ENCODE peak calls at places on chromosomes 6 and 20, in six cellular contexts. N is esophagus squamous epithelium, R is stomach, I is transverse colon, H is mesendoderm, Z is uterus. J is an unnamed sample.
A peak's percentile ranks its signal among the peaks of the same experiment; 100 is the strongest.

GRCh38 chr6:160428069-160428430 is 79.9 kb downstream of the SLC22A3 start:
- DNase-seq in N (no peak), R (peak; percentile 83), I (no peak), H (no peak), Z (peak; percentile 50), J (no peak)

GRCh38 chr6:134039116-134039515 is 13.3 kb downstream of the SLC2A12 start:
- DNase-seq in N (no peak), R (no peak), I (no peak), H (no peak), Z (no peak), J (no peak)

GRCh38 chr6:146546440-146546839 is 2.8 kb downstream of the RAB32 start:
- DNase-seq in N (no peak), R (no peak), I (no peak), H (peak; percentile 75), Z (no peak), J (no peak)

GRCh38 chr6:10373642-10374359 is 41.1 kb downstream of the TFAP2A start:
- DNase-seq in N (no peak), R (no peak), I (no peak), H (no peak), Z (no peak), J (no peak)

GRCh38 chr6:156280131-156280530 is 497.0 kb upstream of the ARID1B start:
- DNase-seq in N (no peak), R (no peak), I (no peak), H (no peak), Z (no peak), J (no peak)

GRCh38 chr6:30598912-30599624 is 18.0 kb downstream of the PPP1R10 start:
- DNase-seq in N (no peak), R (no peak), I (no peak), H (no peak), Z (no peak), J (no peak)

GRCh38 chr20:44717986-44718385 is 2.8 kb downstream of the CCN5 start:
- DNase-seq in N (no peak), R (no peak), I (no peak), H (peak; percentile 52), Z (no peak), J (no peak)

GRCh38 chr20:61370841-61371303 is 118.8 kb downstream of the CDH4 start:
- DNase-seq in N (no peak), R (no peak), I (no peak), H (no peak), Z (no peak), J (peak; percentile 77)

GRCh38 chr6:11043552-11043960 is 549 bp downstream of the ELOVL2 start:
- DNase-seq in N (no peak), R (no peak), I (no peak), H (peak; percentile 34), Z (no peak), J (peak; percentile 56)

GRCh38 chr6:18985061-18985460 is 597.9 kb downstream of the RNF144B start:
- DNase-seq in N (no peak), R (no peak), I (no peak), H (no peak), Z (no peak), J (no peak)

GRCh38 chr6:169589293-169589692 is 112.5 kb downstream of the WDR27 start:
- DNase-seq in N (no peak), R (no peak), I (peak; percentile 51), H (no peak), Z (no peak), J (no peak)

GRCh38 chr20:32574296-32575226 is 10.6 kb downstream of the NOL4L start:
- DNase-seq in N (no peak), R (no peak), I (no peak), H (peak; percentile 83), Z (peak; percentile 54), J (peak; percentile 87)

GRCh38 chr6:135458051-135458450 is 39.5 kb downstream of the AHI1 start:
- DNase-seq in N (no peak), R (no peak), I (no peak), H (no peak), Z (no peak), J (no peak)

GRCh38 chr6:53938810-53939209 is 144.0 kb downstream of the LRRC1 start:
- DNase-seq in N (no peak), R (no peak), I (no peak), H (no peak), Z (no peak), J (no peak)

GRCh38 chr6:39102024-39102820 is 12.8 kb downstream of the SAYSD1 start:
- DNase-seq in N (no peak), R (peak; percentile 55), I (no peak), H (peak; percentile 78), Z (no peak), J (no peak)

GRCh38 chr20:63081351-63081750 is 74.6 kb upstream of the BHLHE23 start:
- DNase-seq in N (no peak), R (no peak), I (no peak), H (no peak), Z (no peak), J (peak; percentile 74)

GRCh38 chr6:43922423-43923375 is 152.7 kb downstream of the VEGFA start:
- DNase-seq in N (no peak), R (no peak), I (no peak), H (no peak), Z (no peak), J (peak; percentile 37)

GRCh38 chr20:1266167-1266973 is at the start of gene SNPH:
- DNase-seq in N (no peak), R (peak; percentile 77), I (peak; percentile 81), H (peak; percentile 69), Z (peak; percentile 74), J (no peak)

GRCh38 chr20:24911461-24911860 is 37.6 kb upstream of the CST7 start:
- DNase-seq in N (no peak), R (no peak), I (no peak), H (peak; percentile 5), Z (no peak), J (no peak)

DNA sequence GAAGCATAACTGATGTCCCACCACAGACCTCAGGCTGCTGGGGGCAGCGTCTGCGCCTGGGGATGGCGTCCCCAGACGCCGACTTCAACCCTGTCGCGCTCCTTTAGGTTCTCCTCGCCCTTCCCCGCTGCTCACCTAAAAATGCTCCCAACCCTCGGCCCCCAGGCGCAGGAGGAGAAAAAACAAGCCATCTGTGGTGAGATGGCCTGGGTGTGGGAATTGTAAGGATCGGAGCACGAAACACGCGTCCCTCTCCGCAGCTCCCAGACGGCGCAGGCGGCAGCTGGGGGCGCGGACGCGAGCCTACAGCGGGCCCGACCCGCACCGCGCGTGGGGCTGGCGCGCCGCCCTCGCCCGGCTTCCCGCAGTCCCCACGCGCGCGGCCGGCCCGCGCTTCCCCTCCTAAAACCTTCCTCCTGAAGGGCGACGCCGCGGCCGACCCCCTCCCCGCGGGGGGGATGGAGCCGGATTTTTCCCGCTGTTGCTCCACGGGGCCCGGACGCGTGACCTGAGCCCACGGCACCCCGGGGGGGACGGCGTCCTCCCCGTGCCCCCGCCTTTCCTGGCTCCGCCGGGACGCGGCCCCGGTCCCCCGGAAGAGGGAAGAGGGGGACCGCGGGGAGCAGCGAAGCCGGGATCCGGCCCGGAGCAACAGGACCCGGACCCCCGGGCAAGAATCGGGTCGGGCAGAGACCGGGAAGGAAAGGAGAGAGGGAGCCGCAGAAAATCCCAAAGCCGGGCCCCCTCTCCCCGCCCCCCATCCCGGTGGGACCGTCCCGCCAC is 609 bp downstream of the EPB41L2 start:
- DNase-seq in N (no peak), R (peak; percentile 28), I (peak; percentile 34), H (peak; percentile 62), Z (peak; percentile 50), J (no peak)
- H3K27me3 ChIP-seq in N (no peaks in the 10 kb centered on the region), R (no peaks in the 10 kb centered on the region), I (no peaks in the 10 kb centered on the region), H (no peaks in the 10 kb centered on the region), Z (no peaks in the 10 kb centered on the region), J (no peaks in the 10 kb centered on the region)

GRCh38 chr6:164230259-164230658 is 815.7 kb downstream of the QKI start:
- DNase-seq in N (no peak), R (no peak), I (no peak), H (no peak), Z (no peak), J (no peak)

GRCh38 chr6:164227952-164228522 is 813.5 kb downstream of the QKI start:
- DNase-seq in N (no peak), R (no peak), I (no peak), H (peak; percentile 4), Z (no peak), J (no peak)

DNA sequence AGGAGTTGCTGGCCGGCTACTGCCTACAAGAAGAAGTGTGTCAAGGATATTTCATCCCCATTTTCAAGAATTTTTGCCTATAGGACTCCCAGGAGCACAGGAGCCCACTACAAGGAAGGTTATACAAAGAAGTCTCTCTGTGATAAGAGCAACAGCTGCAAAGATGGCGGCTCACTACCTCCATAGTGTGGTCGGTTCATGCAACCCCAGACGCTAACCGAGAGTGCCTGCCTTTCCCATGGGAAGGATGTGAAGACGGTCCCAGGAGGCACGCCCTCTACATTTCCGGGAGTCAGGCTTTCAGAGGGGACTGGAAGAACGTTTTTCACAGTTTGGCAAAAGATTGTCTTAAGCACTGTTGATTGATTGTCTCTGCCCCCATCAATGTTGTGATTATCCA is 816.3 kb downstream of the QKI start:
- DNase-seq in N (no peak), R (no peak), I (no peak), H (no peak), Z (no peak), J (no peak)
- H3K27ac ChIP-seq in N (no peak overlapping the region), R (no peak overlapping the region), I (no peak overlapping the region), H (no peak overlapping the region), Z (no peak overlapping the region), J (no peak overlapping the region)

GRCh38 chr6:139547082-139547776 is 172.8 kb upstream of the CITED2 start:
- DNase-seq in N (no peak), R (no peak), I (no peak), H (no peak), Z (no peak), J (no peak)
- H3K27me3 ChIP-seq in N (no peaks in the 10 kb centered on the region), R (no peaks in the 10 kb centered on the region), I (no peaks in the 10 kb centered on the region), H (no peaks in the 10 kb centered on the region), Z (no peaks in the 10 kb centered on the region), J (no peaks in the 10 kb centered on the region)

GRCh38 chr6:84635081-84635745 is 129.2 kb downstream of the TBX18 start:
- DNase-seq in N (no peak), R (no peak), I (no peak), H (peak; percentile 80), Z (no peak), J (no peak)
- H3K27ac ChIP-seq in N (no peak overlapping the region), R (no peak overlapping the region), I (no peak overlapping the region), H (no peak overlapping the region), Z (no peak overlapping the region), J (no peak overlapping the region)

GRCh38 chr6:40610229-40610628 is 23.1 kb upstream of the LRFN2 start:
- DNase-seq in N (no peak), R (no peak), I (no peak), H (no peak), Z (no peak), J (no peak)
- H3K27me3 ChIP-seq in N (peaks cover 9% of the 10 kb centered on the region), R (no peaks in the 10 kb centered on the region), I (peaks cover 46% of the 10 kb centered on the region), H (no peaks in the 10 kb centered on the region), Z (no peaks in the 10 kb centered on the region), J (peaks cover 33% of the 10 kb centered on the region)